ENCODE peak calls at places on chromosomes 3 and 15, in four cellular contexts. W, H, B and Z are unnamed samples.

GRCh38 chr3:124625084-124625483 is 105.2 kb upstream of the UMPS start:
- DNase-seq in W (no peak), H (no peak), B (no peak), Z (no peak)

GRCh38 chr3:41419809-41420208 is 220.5 kb downstream of the CTNNB1 start:
- DNase-seq in W (no peak), H (no peak), B (no peak), Z (no peak)

GRCh38 chr15:98562361-98562791 is 86.0 kb upstream of the IGF1R start:
- DNase-seq in W (no peak), H (no peak), B (no peak), Z (no peak)

GRCh38 chr3:66816110-66816761 is 181.9 kb upstream of the KBTBD8 start:
- DNase-seq in W (peak; percentile 48), H (no peak), B (no peak), Z (no peak)

GRCh38 chr3:134527037-134527436 is 41.2 kb downstream of the CEP63 start:
- DNase-seq in W (peak; percentile 14), H (no peak), B (no peak), Z (no peak)

GRCh38 chr3:62962656-62963055 is 87.4 kb upstream of the CADPS start:
- DNase-seq in W (no peak), H (no peak), B (no peak), Z (no peak)

GRCh38 chr15:70535071-70535954 is 228.0 kb downstream of the UACA start:
- DNase-seq in W (peak; percentile 25), H (no peak), B (no peak), Z (peak; percentile 51)

GRCh38 chr3:114685053-114685630 is 391.3 kb downstream of the TIGIT start:
- DNase-seq in W (no peak), H (no peak), B (no peak), Z (no peak)

GRCh38 chr3:167705840-167706239 is 28.9 kb downstream of the PDCD10 start:
- DNase-seq in W (no peak), H (no peak), B (no peak), Z (no peak)

GRCh38 chr3:16828815-16829214 is 55.9 kb upstream of the PLCL2 start:
- DNase-seq in W (peak; percentile 40), H (peak; percentile 12), B (no peak), Z (peak; percentile 39)

GRCh38 chr15:58474741-58475323 is 43.0 kb downstream of the LIPC start:
- DNase-seq in W (no peak), H (no peak), B (no peak), Z (no peak)